ENCODE peak calls at places on chromosomes 5 and 9, in six cellular contexts. O is AG10803, S is transverse colon, J is cardiac muscle cell, T is fibroblast of lung, X is endodermal cell. R is an unnamed sample.

GRCh38 chr5:53006920-53007890 is 18.1 kb downstream of the ITGA2 start:
- DNase-seq in X (no peak), O (peak), S (no peak), J (no peak), T (no peak), R (no peak)

GRCh38 chr5:62593331-62593730 is 14.7 kb downstream of the LRRC70 start:
- DNase-seq in O (peak), J (no peak), X (no peak), S (no peak), T (peak), R (no peak)

GRCh38 chr9:92615790-92616189 is 54.1 kb downstream of the IPPK start:
- DNase-seq in S (no peak), T (no peak), J (no peak), O (no peak), X (no peak), R (no peak)

GRCh38 chr5:89437450-89438435 is 554.8 kb upstream of the MEF2C start:
- DNase-seq in S (no peak), T (peak), X (no peak), O (peak), J (no peak), R (no peak)

GRCh38 chr5:81239613-81240012 is 6.5 kb downstream of the CKMT2 start:
- DNase-seq in J (no peak), S (no peak), T (no peak), X (no peak), O (no peak), R (no peak)

GRCh38 chr9:98031935-98032334 is 24.6 kb upstream of the NANS start:
- DNase-seq in S (no peak), O (peak), J (no peak), X (no peak), T (peak), R (no peak)

GRCh38 chr9:114321759-114322158 is 1.1 kb upstream of the ORM1 start:
- DNase-seq in X (no peak), T (peak), O (peak), J (no peak), S (no peak), R (no peak)

GRCh38 chr9:69961834-69962233 is 81.8 kb upstream of the MAMDC2 start:
- DNase-seq in J (no peak), T (no peak), O (no peak), X (no peak), S (no peak), R (no peak)

GRCh38 chr5:72107874-72108199 is 562 bp downstream of the MAP1B start:
- DNase-seq in S (no peak), T (peak), O (no peak), X (peak), J (peak), R (peak)

GRCh38 chr9:136110082-136111061 is 8.3 kb downstream of the TMEM250 start:
- DNase-seq in T (peak), S (no peak), J (no peak), X (peak), O (peak), R (peak)

GRCh38 chr9:120946259-120946658 is 19.7 kb upstream of the TRAF1 start:
- DNase-seq in J (no peak), S (no peak), X (no peak), T (peak), O (peak), R (no peak)

GRCh38 chr9:74771262-74771585 is 116.5 kb downstream of the TRPM6 start:
- DNase-seq in S (no peak), O (no peak), T (no peak), X (no peak), J (no peak), R (no peak)

GRCh38 chr5:1183424-1184162 is 17.8 kb upstream of the SLC6A19 start:
- DNase-seq in J (no peak), S (no peak), O (no peak), X (no peak), T (no peak), R (no peak)

GRCh38 chr5:163306421-163306820 is 131.0 kb upstream of the CCNG1 start:
- DNase-seq in S (no peak), O (no peak), X (no peak), J (peak), T (peak), R (no peak)

GRCh38 chr5:6788439-6788838 is 75.2 kb downstream of the TENT4A start:
- DNase-seq in J (no peak), O (no peak), S (no peak), T (no peak), X (no peak), R (no peak)

GRCh38 chr5:32990593-32991415 is 279.7 kb downstream of the NPR3 start:
- DNase-seq in X (no peak), S (no peak), O (no peak), J (no peak), T (no peak), R (no peak)

GRCh38 chr5:132771559-132771998 is 5.5 kb downstream of the SEPTIN8 start:
- DNase-seq in S (no peak), T (peak), O (peak), J (peak), X (peak), R (no peak)

GRCh38 chr5:76252437-76252836 is 150.6 kb upstream of the IQGAP2 start:
- DNase-seq in J (no peak), O (no peak), S (no peak), T (no peak), X (no peak), R (no peak)
- TF ChIP-seq CTCF in J (no peak), O (no peak), S (no peak), T (no peak), X (no peak), R (no peak)

GRCh38 chr5:92147263-92147662 is 764.1 kb upstream of the ARRDC3 start:
- DNase-seq in T (no peak), O (no peak), S (no peak), J (no peak), X (no peak), R (no peak)
- H3K4me3 ChIP-seq in T (no peak), O (no peak), S (no peak), J (no peak), X (no peak), R (no peak)

DNA sequence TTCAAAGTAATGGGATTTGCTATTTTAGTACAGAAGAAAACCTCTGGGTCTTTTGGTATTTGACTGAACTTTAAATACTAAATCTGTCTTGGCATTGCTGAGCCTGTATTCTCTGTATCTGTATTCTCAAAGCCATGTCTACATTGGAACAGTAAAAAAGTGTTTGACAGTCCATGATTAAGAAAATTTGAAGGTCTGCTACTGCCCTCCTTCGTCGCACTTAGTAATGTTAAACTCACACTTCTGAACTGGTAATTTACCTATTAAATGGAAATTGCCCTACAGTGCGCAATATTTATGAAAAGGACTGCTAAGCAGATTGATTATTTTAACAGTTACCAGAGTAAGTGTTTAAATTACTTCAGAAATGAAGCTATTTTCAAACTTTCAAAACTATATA is 165.7 kb upstream of the SMC2 start:
- DNase-seq in S (no peak), T (no peak), J (no peak), X (no peak), O (no peak), R (no peak)
- TF ChIP-seq CTCF in S (no peak), T (no peak), J (no peak), X (no peak), O (no peak), R (no peak)

GRCh38 chr5:128537999-128538248 is at the start of gene FBN2:
- DNase-seq in O (no peak), S (no peak), X (no peak), J (no peak), T (no peak), R (no peak)

GRCh38 chr5:128537306-128537998 is 593 bp downstream of the FBN2 start:
- DNase-seq in O (no peak), T (peak), S (no peak), J (no peak), X (peak), R (peak)

GRCh38 chr5:128535225-128535624 is 2.8 kb downstream of the FBN2 start:
- DNase-seq in S (no peak), O (no peak), T (peak), X (no peak), J (no peak), R (no peak)

GRCh38 chr5:128536861-128537305 is 1.2 kb downstream of the FBN2 start:
- DNase-seq in T (peak), O (no peak), X (peak), J (no peak), S (no peak), R (no peak)

DNA sequence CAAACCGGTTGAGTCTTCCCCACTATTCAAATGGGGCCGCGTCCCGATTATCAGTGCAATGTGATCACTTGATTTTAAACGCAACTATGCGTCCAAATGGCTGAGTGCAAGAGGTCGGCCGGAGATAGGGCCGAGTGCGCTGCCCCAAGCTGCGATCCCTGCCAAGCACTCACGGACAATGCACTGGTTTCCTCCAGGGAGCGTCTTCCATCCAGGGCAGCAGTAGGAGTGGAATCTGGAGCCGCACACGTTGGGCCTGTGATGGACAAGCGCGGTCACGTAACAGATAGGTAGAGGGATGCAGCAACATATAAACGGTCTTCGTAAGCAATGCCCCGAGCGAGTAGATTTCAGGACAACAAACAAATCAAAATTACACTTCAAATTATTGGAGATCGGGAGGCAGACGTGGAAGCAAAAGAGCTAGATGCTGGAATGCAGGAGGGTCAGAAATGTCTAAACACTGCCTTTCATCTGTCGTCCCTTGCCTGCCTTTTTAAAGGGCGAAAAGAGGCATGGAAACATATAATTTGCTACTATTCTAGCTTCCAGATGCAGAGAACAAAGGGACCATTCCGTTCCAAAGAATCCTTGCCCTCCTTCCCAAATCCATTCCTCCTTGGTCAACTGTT is 1.7 kb downstream of the FBN2 start:
- DNase-seq in O (no peak), X (peak), S (no peak), T (no peak), J (no peak), R (no peak)
- H3K4me3 ChIP-seq in O (peak), X (peak), S (no peak), T (peak), J (peak), R (no peak)

GRCh38 chr5:141914154-141914743 is 9.4 kb upstream of the DELE1 start:
- DNase-seq in X (peak), J (peak), O (no peak), T (peak), S (peak), R (no peak)
- TF ChIP-seq CTCF in X (peak), J (peak), O (peak), T (peak), S (no peak), R (no peak)

DNA sequence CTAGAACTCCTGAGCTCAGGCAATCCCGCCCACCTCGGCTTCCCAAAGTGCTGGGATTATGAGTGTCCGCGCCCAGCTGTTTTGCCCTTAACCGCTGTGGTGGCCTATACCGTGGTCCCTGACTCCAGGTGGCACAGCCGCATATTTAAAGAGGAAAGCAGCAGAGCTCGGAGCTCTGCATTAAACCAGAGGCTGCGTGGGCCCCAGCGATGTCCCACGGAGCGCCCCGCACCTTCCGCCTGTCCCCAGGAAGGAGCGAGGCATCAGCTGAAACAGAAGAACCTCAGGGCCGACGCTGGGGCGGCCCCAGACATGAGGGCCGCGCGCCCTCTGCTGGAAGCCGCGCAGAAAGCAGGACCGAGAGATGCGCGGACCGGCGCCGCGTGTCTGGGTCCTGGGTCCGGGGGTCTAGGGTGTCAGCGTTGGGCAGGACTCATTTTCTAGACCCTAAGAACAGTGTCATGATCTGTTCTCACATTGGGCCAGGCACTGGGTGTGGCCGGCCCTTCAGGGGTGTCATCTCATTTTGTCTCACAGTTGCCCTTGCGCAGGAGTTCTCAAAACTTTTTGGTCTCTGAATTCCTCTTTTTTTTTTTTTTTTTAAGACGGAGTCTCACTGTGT is 37.7 kb downstream of the LAMC3 start:
- DNase-seq in T (peak), X (peak), S (peak), J (peak), O (peak), R (peak)
- H3K4me3 ChIP-seq in T (no peak), X (no peak), S (no peak), J (no peak), O (no peak), R (no peak)

GRCh38 chr9:108813951-108814601 is 41.7 kb downstream of the ACTL7B start:
- DNase-seq in X (peak), S (no peak), O (peak), T (peak), J (no peak), R (no peak)
- TF ChIP-seq CTCF in X (peak), S (no peak), O (peak), T (peak), J (peak), R (peak)

GRCh38 chr9:133144887-133145466 is 18.7 kb downstream of the GBGT1 start:
- DNase-seq in X (no peak), O (no peak), T (no peak), J (no peak), S (peak), R (no peak)
- H3K4me3 ChIP-seq in X (no peak), O (peak), T (peak), J (no peak), S (no peak), R (peak)

GRCh38 chr5:55911784-55912653 is 60.9 kb downstream of the IL31RA start:
- DNase-seq in T (no peak), O (peak), X (no peak), J (no peak), S (no peak), R (no peak)
- TF ChIP-seq CTCF in T (peak), O (peak), X (no peak), J (peak), S (no peak), R (no peak)

R was measured in WERI-Rb-1.